ENCODE peak calls at places on chromosome 14, in five cellular contexts. E, D, L, R and S are unnamed samples.

GRCh38 chr14:86057018-86057667 is 527.2 kb downstream of the FLRT2 start:
- DNase-seq in E (no peak), D (peak; percentile 7), L (no peak), R (peak; percentile 39), S (peak; percentile 29)

GRCh38 chr14:60161176-60162107 is 3.8 kb downstream of the DHRS7 start:
- DNase-seq in E (no peak), D (no peak), L (no peak), R (peak; percentile 18), S (peak; percentile 32)

GRCh38 chr14:39038542-39038941 is 64.5 kb downstream of the SEC23A start:
- DNase-seq in E (no peak), D (no peak), L (no peak), R (no peak), S (no peak)

GRCh38 chr14:75647650-75648049 is 13.0 kb downstream of the ERG28 start:
- DNase-seq in E (no peak), D (no peak), L (no peak), R (peak; percentile 26), S (no peak)

GRCh38 chr14:39266589-39266870 is 32.8 kb downstream of the MIA2 start:
- DNase-seq in E (no peak), D (no peak), L (peak; percentile 89), R (peak; percentile 34), S (no peak)

GRCh38 chr14:23379331-23380196 is 2.7 kb downstream of the CMTM5 start:
- DNase-seq in E (peak; percentile 40), D (peak; percentile 76), L (peak; percentile 75), R (peak; percentile 17), S (peak; percentile 83)

GRCh38 chr14:92920001-92920400 is 2.9 kb upstream of the CHGA start:
- DNase-seq in E (no peak), D (no peak), L (no peak), R (no peak), S (no peak)

GRCh38 chr14:99318091-99318958 is 46.3 kb upstream of the BCL11B start:
- DNase-seq in E (no peak), D (no peak), L (peak; percentile 60), R (no peak), S (peak; percentile 88)

GRCh38 chr14:91693342-91693741 is 38.5 kb downstream of the CATSPERB start:
- DNase-seq in E (no peak), D (no peak), L (no peak), R (no peak), S (no peak)

GRCh38 chr14:32720927-32721326 is 217.8 kb upstream of the NPAS3 start:
- DNase-seq in E (no peak), D (no peak), L (no peak), R (peak; percentile 6), S (no peak)

GRCh38 chr14:53764846-53765245 is 191.8 kb downstream of the BMP4 start:
- DNase-seq in E (no peak), D (no peak), L (no peak), R (no peak), S (no peak)

GRCh38 chr14:32722631-32723183 is 216.0 kb upstream of the NPAS3 start:
- DNase-seq in E (no peak), D (no peak), L (no peak), R (no peak), S (no peak)

GRCh38 chr14:21026988-21027315 is 2.1 kb upstream of the NDRG2 start:
- DNase-seq in E (no peak), D (no peak), L (no peak), R (no peak), S (no peak)

GRCh38 chr14:33914676-33915516 is 36.0 kb downstream of the EGLN3 start:
- DNase-seq in E (peak; percentile 79), D (no peak), L (no peak), R (peak; percentile 14), S (no peak)

GRCh38 chr14:100911665-100912316 is 8.3 kb upstream of the RTL1 start:
- DNase-seq in E (no peak), D (no peak), L (no peak), R (peak; percentile 36), S (no peak)

GRCh38 chr14:21496453-21496852 is 14.7 kb downstream of the METTL3 start:
- DNase-seq in E (no peak), D (no peak), L (no peak), R (peak; percentile 80), S (no peak)

GRCh38 chr14:69953266-69953905 is 74.2 kb downstream of the SMOC1 start:
- DNase-seq in E (no peak), D (no peak), L (no peak), R (no peak), S (no peak)

GRCh38 chr14:77303417-77304156 is 17.1 kb downstream of the POMT2 start:
- DNase-seq in E (peak; percentile 54), D (no peak), L (no peak), R (peak; percentile 97), S (peak; percentile 60)

GRCh38 chr14:90426663-90427062 is 29.8 kb downstream of the CALM1 start:
- DNase-seq in E (no peak), D (no peak), L (peak; percentile 47), R (no peak), S (no peak)

GRCh38 chr14:59026086-59026485 is 162.4 kb upstream of the DAAM1 start:
- DNase-seq in E (no peak), D (no peak), L (no peak), R (no peak), S (no peak)

GRCh38 chr14:87712386-87713113 is 280.4 kb downstream of the GALC start:
- DNase-seq in E (no peak), D (no peak), L (no peak), R (no peak), S (peak; percentile 7)

GRCh38 chr14:59428581-59429012 is 36.6 kb downstream of the GPR135 start:
- DNase-seq in E (no peak), D (no peak), L (no peak), R (peak; percentile 83), S (no peak)

GRCh38 chr14:68501171-68501570 is 291.7 kb downstream of the ZFP36L1 start:
- DNase-seq in E (no peak), D (no peak), L (no peak), R (no peak), S (no peak)

GRCh38 chr14:68502196-68502595 is 290.7 kb downstream of the ZFP36L1 start:
- DNase-seq in E (no peak), D (no peak), L (no peak), R (no peak), S (no peak)

GRCh38 chr14:68499451-68499850 is 293.4 kb downstream of the ZFP36L1 start:
- DNase-seq in E (no peak), D (no peak), L (no peak), R (no peak), S (no peak)

GRCh38 chr14:68503186-68503825 is 289.6 kb downstream of the ZFP36L1 start:
- DNase-seq in E (no peak), D (no peak), L (no peak), R (no peak), S (no peak)

DNA sequence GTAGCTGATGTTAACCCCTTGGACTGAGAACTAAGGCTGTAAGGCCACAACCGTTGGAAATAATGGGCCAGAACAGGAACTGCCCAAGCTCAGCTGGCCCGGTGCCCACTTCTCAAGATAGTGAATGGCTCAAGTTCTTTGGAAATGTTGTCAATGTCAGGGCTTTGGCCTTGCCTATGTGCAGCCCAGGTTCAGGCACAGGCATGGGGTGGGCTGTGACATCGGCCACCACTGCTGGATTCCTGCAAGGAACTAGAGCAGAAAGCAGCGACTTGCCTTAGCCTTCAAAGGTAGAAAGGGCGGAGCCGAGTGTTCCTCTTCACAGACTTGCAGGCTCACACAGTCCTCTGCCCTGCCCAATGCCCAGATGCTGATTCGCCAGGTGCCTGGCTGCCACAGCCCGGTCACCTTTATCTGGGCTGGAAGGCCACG is 291.2 kb downstream of the ZFP36L1 start:
- DNase-seq in E (no peak), D (no peak), L (no peak), R (no peak), S (no peak)
- H3K27ac ChIP-seq in E (peak overlapping the region; percentile 34), D (no peak overlapping the region), L (no peak overlapping the region), R (no peak overlapping the region), S (no peak overlapping the region)

DNA sequence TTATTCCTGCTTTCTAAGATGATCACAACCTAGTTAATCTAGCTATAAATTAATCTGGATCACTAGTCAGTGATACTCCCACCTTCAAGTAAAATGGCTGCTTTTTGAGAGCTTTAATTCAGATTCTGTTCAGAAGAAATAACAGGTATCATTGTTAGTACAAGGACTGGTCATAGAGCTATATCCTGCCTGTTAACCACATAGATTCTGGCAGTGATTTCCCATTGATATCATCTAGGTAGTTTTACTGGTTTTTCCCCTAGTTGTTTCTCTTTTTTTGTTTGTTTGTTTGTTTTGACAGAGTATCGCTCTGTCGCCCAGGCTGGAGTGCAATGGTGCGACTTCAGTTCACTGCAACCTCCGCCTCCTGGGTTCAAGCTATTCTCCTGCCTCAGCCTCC is 39.0 kb upstream of the HIF1A start:
- DNase-seq in E (no peak), D (no peak), L (no peak), R (no peak), S (no peak)
- H3K27ac ChIP-seq in E (no peak overlapping the region), D (no peak overlapping the region), L (no peak overlapping the region), R (no peak overlapping the region), S (no peak overlapping the region)

GRCh38 chr14:98070521-98070920 is 1201.5 kb downstream of the BCL11B start:
- DNase-seq in E (no peak), D (no peak), L (no peak), R (no peak), S (no peak)

DNA sequence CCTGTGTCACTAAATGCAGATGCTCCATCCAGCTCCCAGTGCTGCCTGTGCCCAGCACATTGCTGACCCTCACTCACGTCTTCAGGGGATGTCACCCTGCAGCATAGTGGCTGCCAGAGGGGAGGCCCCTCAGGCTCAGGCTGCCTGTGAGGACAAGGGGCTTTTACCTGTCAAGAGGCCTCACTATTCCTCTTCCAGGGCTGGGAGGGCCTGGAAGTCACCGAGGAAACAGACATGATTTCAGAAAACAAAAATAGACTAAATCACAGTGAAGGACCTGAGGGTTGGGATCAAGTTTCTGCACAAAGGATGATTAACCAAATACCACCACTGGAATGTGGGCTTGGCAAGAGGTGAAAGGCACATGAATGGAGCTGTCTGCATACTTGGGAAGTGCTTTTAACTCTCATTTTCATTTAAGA is 1202.3 kb downstream of the BCL11B start:
- DNase-seq in E (no peak), D (no peak), L (no peak), R (no peak), S (peak; percentile 10)
- H3K27ac ChIP-seq in E (no peak overlapping the region), D (no peak overlapping the region), L (no peak overlapping the region), R (no peak overlapping the region), S (no peak overlapping the region)

GRCh38 chr14:95288672-95289322 is 30.9 kb downstream of the CLMN start:
- DNase-seq in E (no peak), D (no peak), L (no peak), R (no peak), S (no peak)
- H3K27ac ChIP-seq in E (no peak overlapping the region), D (no peak overlapping the region), L (no peak overlapping the region), R (no peak overlapping the region), S (no peak overlapping the region)